ENCODE peak calls at places on chromosomes 6 and 20, in seven cellular contexts. J is heart left ventricle, T is AG04450, P is lung, Z is foreskin fibroblast, I is lower leg skin, X is mammary epithelial cell. G is an unnamed sample.

GRCh38 chr6:16514249-16514648 is 247.0 kb downstream of the ATXN1 start:
- DNase-seq in J (no peak), T (peak), P (no peak), Z (peak), I (no peak), X (peak), G (no peak)

GRCh38 chr20:61955668-61956395 is 109.8 kb downstream of the TAF4 start:
- DNase-seq in J (no peak), T (no peak), P (no peak), Z (no peak), I (no peak), X (no peak), G (no peak)

GRCh38 chr20:47574616-47575401 is 73.1 kb downstream of the NCOA3 start:
- DNase-seq in J (no peak), T (no peak), P (no peak), Z (peak), I (no peak), X (no peak), G (no peak)

GRCh38 chr6:49342410-49342809 is 120.6 kb downstream of the MMUT start:
- DNase-seq in J (no peak), T (no peak), P (no peak), Z (no peak), I (no peak), X (no peak), G (no peak)

GRCh38 chr6:47168176-47168575 is 126.0 kb upstream of the ADGRF1 start:
- DNase-seq in J (no peak), T (peak), P (peak), Z (peak), I (no peak), X (peak), G (peak)

GRCh38 chr6:99933129-99933528 is 60.9 kb downstream of the MCHR2 start:
- DNase-seq in J (no peak), T (peak), P (no peak), Z (peak), I (no peak), X (peak), G (peak)

GRCh38 chr6:162621246-162621645 is 106.3 kb downstream of the PRKN start:
- DNase-seq in J (no peak), T (no peak), P (no peak), Z (peak), I (no peak), X (peak), G (no peak)

GRCh38 chr6:8707956-8708772 is 272.8 kb upstream of the SLC35B3 start:
- DNase-seq in J (no peak), T (no peak), P (peak), Z (peak), I (no peak), X (peak), G (peak)

GRCh38 chr6:89352329-89353117 is at the start of gene UBE2J1:
- DNase-seq in J (peak), T (peak), P (peak), Z (peak), I (peak), X (peak), G (peak)

GRCh38 chr6:169794317-169795055 is 43.1 kb downstream of the ERMARD start:
- DNase-seq in J (no peak), T (no peak), P (peak), Z (no peak), I (peak), X (no peak), G (no peak)

GRCh38 chr20:33441142-33441955 is 2.2 kb downstream of the SNTA1 start:
- DNase-seq in J (peak), T (no peak), P (no peak), Z (no peak), I (no peak), X (no peak), G (no peak)

GRCh38 chr20:2088904-2089303 is 12.7 kb upstream of the STK35 start:
- DNase-seq in J (no peak), T (no peak), P (no peak), Z (no peak), I (no peak), X (no peak), G (no peak)

GRCh38 chr20:32338665-32339064 is 19.5 kb upstream of the ASXL1 start:
- DNase-seq in J (no peak), T (no peak), P (peak), Z (no peak), I (no peak), X (no peak), G (no peak)

GRCh38 chr20:38840053-38840893 is 34.8 kb downstream of the PPP1R16B start:
- DNase-seq in J (no peak), T (no peak), P (no peak), Z (no peak), I (no peak), X (no peak), G (no peak)

GRCh38 chr6:136990754-136991153 is 54.0 kb downstream of the IL20RA start:
- DNase-seq in J (no peak), T (no peak), P (no peak), Z (peak), I (no peak), X (no peak), G (no peak)

GRCh38 chr6:33410050-33410710 is 634 bp upstream of the PHF1 start:
- DNase-seq in J (peak), T (peak), P (peak), Z (peak), I (peak), X (peak), G (peak)

GRCh38 chr6:119173249-119174084 is 95.0 kb upstream of the FAM184A start:
- DNase-seq in J (no peak), T (no peak), P (no peak), Z (no peak), I (no peak), X (no peak), G (no peak)

GRCh38 chr6:98833101-98834059 is 994 bp upstream of the POU3F2 start:
- DNase-seq in J (no peak), T (no peak), P (no peak), Z (peak), I (peak), X (no peak), G (no peak)

GRCh38 chr6:21712213-21712612 is 118.7 kb downstream of the SOX4 start:
- DNase-seq in J (no peak), T (no peak), P (no peak), Z (no peak), I (no peak), X (no peak), G (no peak)

GRCh38 chr6:162056745-162057144 is 670.8 kb downstream of the PRKN start:
- DNase-seq in J (peak), T (no peak), P (no peak), Z (peak), I (no peak), X (no peak), G (no peak)

GRCh38 chr6:33252758-33253157 is 18.9 kb downstream of the VPS52 start:
- DNase-seq in J (no peak), T (no peak), P (no peak), Z (peak), I (no peak), X (no peak), G (no peak)

GRCh38 chr6:133608620-133609019 is 280.3 kb upstream of the TCF21 start:
- DNase-seq in J (no peak), T (no peak), P (no peak), Z (no peak), I (no peak), X (no peak), G (no peak)

GRCh38 chr6:133466666-133467065 is 225.5 kb downstream of the EYA4 start:
- DNase-seq in J (no peak), T (no peak), P (no peak), Z (no peak), I (no peak), X (no peak), G (no peak)

GRCh38 chr20:6692566-6693168 is 74.8 kb upstream of the BMP2 start:
- DNase-seq in J (no peak), T (no peak), P (no peak), Z (no peak), I (no peak), X (no peak), G (no peak)

GRCh38 chr6:30149234-30149633 is 11.8 kb downstream of the TRIM10 start:
- DNase-seq in J (no peak), T (no peak), P (no peak), Z (no peak), I (no peak), X (no peak), G (no peak)
- TF ChIP-seq CTCF in J (no peak), T (no peak), P (no peak), Z (no peak), I (no peak), X (no peak), G (no peak)

DNA sequence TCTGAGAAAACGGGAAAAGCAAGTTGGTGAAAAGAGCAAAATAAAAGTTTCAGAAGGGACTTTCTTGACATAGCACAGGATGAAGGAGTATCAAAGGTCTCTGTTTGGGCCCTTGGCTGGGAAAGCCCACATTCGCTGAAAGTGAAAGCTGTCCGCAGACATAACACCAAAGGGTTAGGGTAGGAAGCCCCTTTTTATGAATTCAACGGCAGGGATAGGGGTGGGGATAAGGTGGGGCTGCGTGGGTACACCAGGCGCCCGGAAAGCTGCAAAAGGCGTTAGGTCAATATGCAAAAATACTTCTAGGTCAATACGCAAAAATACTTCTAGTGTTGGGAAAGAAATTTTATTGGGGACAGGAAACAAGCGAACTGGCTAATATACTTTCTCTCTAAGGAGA is 135.1 kb downstream of the OR2B2 start:
- DNase-seq in J (no peak), T (no peak), P (no peak), Z (no peak), I (no peak), X (no peak), G (no peak)
- H3K4me3 ChIP-seq in J (no peak), T (no peak), P (no peak), Z (peak), I (no peak), X (no peak), G (no peak)

GRCh38 chr6:166382933-166383816 is at the start of gene MPC1:
- DNase-seq in J (peak), T (peak), P (peak), Z (peak), I (peak), X (peak), G (peak)
- TF ChIP-seq CTCF in J (no peak), T (no peak), P (no peak), Z (no peak), I (no peak), X (no peak), G (no peak)

DNA sequence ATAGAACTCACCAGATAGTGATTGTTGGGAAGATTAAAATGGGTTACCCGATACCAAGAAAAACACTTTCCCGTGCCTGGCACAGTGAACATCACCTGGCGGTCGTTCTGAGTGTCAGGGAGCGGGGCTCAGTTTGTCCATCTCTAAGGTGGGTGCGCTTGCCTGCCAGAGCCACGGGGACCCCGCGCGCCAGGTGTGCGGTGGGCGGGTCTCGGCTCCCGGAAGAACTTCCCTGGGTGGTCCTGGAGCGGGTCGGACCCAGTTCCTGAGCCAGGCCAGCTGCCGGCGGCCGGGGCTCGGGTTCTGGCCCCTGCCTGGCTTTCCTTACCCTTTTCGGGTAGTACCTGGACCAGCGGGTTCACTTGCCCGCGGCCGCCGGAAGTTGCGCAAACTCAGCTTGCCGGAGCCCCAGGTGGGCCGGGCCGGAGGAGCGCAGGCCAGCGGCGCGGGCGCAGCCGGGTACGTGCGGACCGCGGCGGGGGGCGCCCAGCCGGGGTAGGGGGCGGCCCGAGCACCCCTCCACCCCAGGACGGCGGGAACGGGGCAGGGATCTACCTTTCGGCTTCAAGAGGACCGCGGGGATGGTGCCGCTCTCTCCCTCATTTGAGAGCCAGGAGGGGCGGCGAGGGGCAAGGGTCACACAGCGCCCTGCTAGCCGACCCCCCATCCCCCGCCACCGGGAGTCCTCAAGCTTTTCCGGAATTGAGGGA is 7.5 kb downstream of the FAM110A start:
- DNase-seq in J (no peak), T (no peak), P (peak), Z (peak), I (no peak), X (peak), G (no peak)
- H3K4me3 ChIP-seq in J (peak), T (peak), P (peak), Z (peak), I (peak), X (peak), G (peak)

GRCh38 chr6:117870477-117871243 is 36.4 kb upstream of the SLC35F1 start:
- DNase-seq in J (no peak), T (no peak), P (no peak), Z (no peak), I (no peak), X (no peak), G (no peak)

GRCh38 chr6:117861545-117861944 is 45.5 kb upstream of the SLC35F1 start:
- DNase-seq in J (no peak), T (no peak), P (no peak), Z (no peak), I (no peak), X (no peak), G (no peak)

DNA sequence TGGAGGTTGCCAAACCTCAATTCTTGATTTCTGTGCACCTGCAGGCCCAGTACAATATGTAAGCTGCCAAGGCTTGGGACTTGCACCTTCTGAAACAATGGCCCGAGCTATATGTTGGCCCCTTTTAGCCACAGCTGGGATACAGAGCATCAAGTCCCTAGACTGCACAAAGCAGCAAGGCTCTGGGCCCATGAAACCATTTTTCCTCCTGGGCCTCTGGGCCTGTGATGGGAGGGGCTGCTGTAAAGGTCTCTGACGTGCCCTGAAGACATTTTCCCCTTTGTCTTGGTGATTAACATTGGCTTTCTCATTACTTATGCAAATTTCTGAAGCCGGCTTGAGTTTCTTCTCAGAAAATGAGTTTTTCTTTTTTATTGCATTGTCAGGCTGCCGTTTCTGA is 40.5 kb upstream of the SLC35F1 start:
- DNase-seq in J (no peak), T (no peak), P (no peak), Z (no peak), I (no peak), X (no peak), G (no peak)
- TF ChIP-seq CTCF in J (no peak), T (no peak), P (no peak), Z (no peak), I (no peak), X (no peak), G (no peak)

GRCh38 chr20:36482044-36482473 is 59.3 kb upstream of the MYL9 start:
- DNase-seq in J (peak), T (no peak), P (peak), Z (no peak), I (no peak), X (no peak), G (no peak)
- H3K4me3 ChIP-seq in J (no peak), T (no peak), P (no peak), Z (no peak), I (no peak), X (no peak), G (no peak)

DNA sequence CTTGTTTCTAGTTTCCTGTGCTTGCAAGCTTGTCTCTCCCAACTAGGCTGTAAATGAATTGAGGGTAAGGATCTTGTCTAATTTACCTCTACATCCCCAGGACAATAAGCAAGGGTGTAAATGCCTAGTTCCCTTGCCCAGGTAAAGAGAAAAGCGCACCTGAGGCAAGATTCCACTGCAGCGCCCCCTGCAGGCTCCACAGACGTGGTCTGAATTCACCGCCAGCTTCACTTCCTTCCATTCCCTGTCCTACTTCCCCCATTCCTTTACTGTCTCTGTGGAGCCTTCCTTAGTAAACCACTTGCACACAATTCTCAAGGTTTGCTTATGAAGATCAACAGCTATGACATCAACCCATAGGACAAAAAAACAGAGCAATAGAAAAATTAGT is 42.3 kb downstream of the ANKEF1 start:
- DNase-seq in J (no peak), T (no peak), P (no peak), Z (no peak), I (no peak), X (no peak), G (no peak)
- TF ChIP-seq CTCF in J (peak), T (peak), P (no peak), Z (no peak), I (no peak), X (peak), G (peak)